ENCODE peak calls at places on chromosomes 7 and 10, in nine cellular contexts. P is OCI-LY7, H is heart left ventricle, U is GM13977, K is dorsolateral prefrontal cortex, I is A549, D is tibial artery, F is transverse colon, S is brain microvascular endothelial cell. Q is an unnamed sample.

GRCh38 chr7:34886856-34887255 is 150.4 kb downstream of the DPY19L1 start:
- DNase-seq in I (no peak), D (no peak), F (no peak), H (no peak), P (no peak), K (no peak), U (no peak), S (no peak), Q (no peak)

GRCh38 chr7:134470864-134471263 is 12.0 kb upstream of the AKR1B1 start:
- DNase-seq in F (no peak), K (no peak), I (peak; percentile 74), U (no peak), H (no peak), P (no peak), S (peak; percentile 79), D (no peak), Q (no peak)

GRCh38 chr7:99473315-99473596 is 566 bp downstream of the ZNF789 start:
- DNase-seq in U (peak; percentile 79), D (no peak), H (no peak), S (peak; percentile 68), K (no peak), I (peak; percentile 52), P (peak; percentile 66), F (peak; percentile 26), Q (no peak)

GRCh38 chr7:36278767-36279171 is 110.9 kb upstream of the ANLN start:
- DNase-seq in H (no peak), F (no peak), K (no peak), D (peak; percentile 53), I (no peak), U (no peak), P (no peak), S (peak; percentile 42), Q (no peak)

GRCh38 chr10:98028168-98028770 is 2.2 kb downstream of the CRTAC1 start:
- DNase-seq in P (peak; percentile 72), H (peak; percentile 44), I (peak; percentile 73), F (peak; percentile 57), S (no peak), U (peak; percentile 89), D (no peak), K (peak; percentile 56), Q (no peak)

GRCh38 chr10:86693721-86694369 is 25.5 kb downstream of the LDB3 start:
- DNase-seq in H (no peak), F (peak; percentile 51), S (peak; percentile 41), I (peak; percentile 61), D (no peak), U (peak; percentile 54), P (peak; percentile 41), K (no peak), Q (no peak)

GRCh38 chr10:1198453-1199344 is 142.5 kb downstream of the WDR37 start:
- DNase-seq in S (no peak), I (no peak), P (no peak), U (no peak), H (no peak), F (peak; percentile 40), D (no peak), K (no peak), Q (no peak)

GRCh38 chr7:96319444-96319843 is 2.5 kb downstream of the SLC25A13 start:
- DNase-seq in U (no peak), D (no peak), I (no peak), P (no peak), F (no peak), S (no peak), H (no peak), K (no peak), Q (no peak)

GRCh38 chr10:77959384-77959783 is 32.8 kb upstream of the DLG5 start:
- DNase-seq in P (no peak), U (no peak), D (no peak), I (no peak), H (no peak), F (no peak), K (no peak), S (no peak), Q (no peak)

GRCh38 chr7:3537210-3537875 is 236.3 kb downstream of the SDK1 start:
- DNase-seq in U (no peak), F (no peak), P (no peak), I (no peak), S (peak; percentile 66), K (no peak), D (no peak), H (no peak), Q (no peak)

GRCh38 chr7:148472406-148472805 is 118.2 kb upstream of the C7orf33 start:
- DNase-seq in U (no peak), S (no peak), I (no peak), D (no peak), K (no peak), H (no peak), F (no peak), P (no peak), Q (no peak)

GRCh38 chr7:90766814-90767564 is 170.9 kb downstream of the CDK14 start:
- DNase-seq in S (peak; percentile 47), D (peak; percentile 66), F (peak; percentile 47), U (no peak), H (peak; percentile 73), P (no peak), K (peak; percentile 61), I (no peak), Q (no peak)

GRCh38 chr7:104156842-104157277 is 51.0 kb downstream of the ORC5 start:
- DNase-seq in H (no peak), S (no peak), I (peak; percentile 5), K (no peak), P (peak; percentile 39), F (no peak), D (no peak), U (peak; percentile 6), Q (no peak)

GRCh38 chr7:110007316-110007910 is 1083.5 kb upstream of the LRRN3 start:
- DNase-seq in D (no peak), K (no peak), S (no peak), F (no peak), U (no peak), I (no peak), H (no peak), P (no peak), Q (no peak)

GRCh38 chr10:48467669-48468068 is 137.2 kb downstream of the ARHGAP22 start:
- DNase-seq in U (no peak), H (no peak), I (no peak), F (no peak), S (no peak), D (no peak), K (no peak), P (no peak), Q (peak; percentile 10)

GRCh38 chr7:151009340-151010001 is 14.8 kb downstream of the ATG9B start:
- DNase-seq in H (no peak), U (no peak), D (no peak), P (no peak), F (no peak), K (no peak), S (no peak), I (no peak), Q (no peak)

GRCh38 chr7:7181519-7182155 is 707 bp upstream of the C1GALT1 start:
- DNase-seq in H (peak; percentile 26), P (peak; percentile 85), S (no peak), F (peak; percentile 64), D (peak; percentile 59), U (peak; percentile 66), K (no peak), I (peak; percentile 63), Q (peak; percentile 30)
- TF ChIP-seq CTCF in H (no peak), P (peak; percentile 68), S (no peak), F (no peak), D (no peak), U (peak; percentile 53), K (no peak), I (peak; percentile 15), Q (no peak)

GRCh38 chr10:11505636-11506035 is 105.8 kb downstream of the USP6NL start:
- DNase-seq in F (no peak), H (no peak), I (no peak), U (no peak), S (no peak), P (no peak), D (no peak), K (no peak), Q (no peak)

GRCh38 chr10:11506247-11506789 is 105.1 kb downstream of the USP6NL start:
- DNase-seq in I (no peak), U (no peak), F (no peak), S (no peak), P (no peak), D (no peak), H (no peak), K (no peak), Q (no peak)

GRCh38 chr10:11501600-11501999 is 109.8 kb downstream of the USP6NL start:
- DNase-seq in S (no peak), K (no peak), U (no peak), D (no peak), P (no peak), I (no peak), H (no peak), F (no peak), Q (no peak)

GRCh38 chr10:11509036-11509435 is 102.4 kb downstream of the USP6NL start:
- DNase-seq in D (no peak), U (no peak), P (no peak), S (no peak), F (no peak), K (no peak), I (no peak), H (no peak), Q (no peak)

DNA sequence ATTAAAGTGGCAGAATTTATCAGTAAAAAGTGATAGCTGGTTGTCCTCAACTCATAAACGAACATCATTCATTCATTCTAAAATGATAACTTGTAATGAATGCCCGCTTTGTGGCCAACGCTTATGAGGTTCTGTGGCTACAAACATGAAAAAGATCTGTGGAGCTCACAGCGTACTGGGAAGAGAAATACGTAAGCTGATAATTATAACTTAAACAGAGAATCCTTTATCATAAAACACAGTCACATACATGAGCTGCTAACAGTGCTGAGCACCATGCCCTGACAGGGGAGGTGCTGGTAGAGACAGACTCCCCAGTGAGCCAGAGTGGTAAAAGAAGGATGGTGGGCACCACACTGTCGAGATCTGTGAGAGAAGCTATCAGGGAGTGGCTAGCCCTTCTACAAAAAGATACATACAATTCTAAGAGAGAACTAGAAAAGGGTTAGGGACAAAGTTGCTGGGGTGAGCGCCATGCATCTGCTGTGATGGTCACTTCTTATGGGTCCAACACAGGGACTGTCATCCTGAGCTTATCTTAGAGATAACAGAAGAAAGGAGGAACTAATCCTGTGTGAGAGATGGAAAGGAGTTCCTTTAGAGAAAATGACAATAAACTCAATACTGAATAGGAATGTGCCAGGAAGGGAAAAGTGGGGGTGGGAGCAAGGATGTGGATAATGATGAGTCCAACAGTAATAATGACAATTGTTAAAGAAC is 106.7 kb downstream of the USP6NL start:
- DNase-seq in D (no peak), F (no peak), P (no peak), K (no peak), H (no peak), U (no peak), S (no peak), I (no peak), Q (no peak)
- TF ChIP-seq CTCF in D (no peak), F (no peak), P (no peak), K (no peak), H (no peak), U (no peak), S (no peak), I (no peak), Q (no peak)

GRCh38 chr10:114110174-114110972 is 63.6 kb downstream of the CCDC186 start:
- DNase-seq in S (no peak), P (peak; percentile 33), H (no peak), F (no peak), U (no peak), K (no peak), I (peak; percentile 36), D (no peak), Q (no peak)
- TF ChIP-seq CTCF in S (peak; percentile 44), P (peak; percentile 71), H (no peak), F (peak; percentile 20), U (peak; percentile 15), K (no peak), I (peak; percentile 46), D (no peak), Q (no peak)

GRCh38 chr7:128010392-128011078 is 20.7 kb downstream of the LRRC4 start:
- DNase-seq in U (no peak), H (no peak), F (no peak), K (no peak), I (no peak), P (peak; percentile 13), D (no peak), S (no peak), Q (no peak)
- TF ChIP-seq CTCF in U (peak; percentile 2), H (no peak), F (no peak), K (peak; percentile 13), I (no peak), P (peak; percentile 45), D (no peak), S (peak; percentile 46), Q (no peak)

Q was measured in activated B cell treated with CpG ODN at 0.5 μM for 24 hours.